ENCODE peak calls at places on chromosomes 11 and 22, in seven cellular contexts. C is EL; V is RKO; A is AG09309; F is HTR-8/SVneo; Z is stimulated activated CD4-positive, alpha-beta T cell treated with anti-CD3 and anti-CD28 coated beads, TNF-alpha, amount 100 ng/mL, for 4 hours; B is stimulated activated CD8-positive, alpha-beta memory T cell treated with anti-CD3 and anti-CD28 coated beads, Interleukin-4, amount 100 ng/mL, for 1 hour. P is an unnamed sample.

GRCh38 chr22:26977741-26978140 is 320.4 kb downstream of the MIAT start:
- DNase-seq in Z (no peak), C (no peak), B (no peak), A (no peak), F (no peak), V (peak), P (no peak)

GRCh38 chr11:34449013-34449412 is 10.3 kb downstream of the CAT start:
- DNase-seq in V (no peak), Z (no peak), C (no peak), A (no peak), B (no peak), F (no peak), P (no peak)

GRCh38 chr11:116814502-116814901 is 8.6 kb downstream of the APOA4 start:
- DNase-seq in C (no peak), Z (no peak), F (no peak), A (no peak), V (no peak), B (no peak), P (no peak)

GRCh38 chr11:503179-503981 is 3.7 kb downstream of the RNH1 start:
- DNase-seq in C (no peak), V (no peak), Z (no peak), F (no peak), A (no peak), B (no peak), P (no peak)

GRCh38 chr11:101686514-101686913 is 102.7 kb upstream of the TRPC6 start:
- DNase-seq in F (peak), V (peak), Z (no peak), C (peak), B (no peak), A (peak), P (peak)

GRCh38 chr22:43375951-43376455 is 32.8 kb upstream of the SCUBE1 start:
- DNase-seq in F (no peak), A (no peak), Z (no peak), C (peak), B (no peak), V (no peak), P (no peak)

GRCh38 chr11:856397-856796 is 13.7 kb downstream of the TSPAN4 start:
- DNase-seq in V (no peak), Z (no peak), B (no peak), C (no peak), F (no peak), A (no peak), P (no peak)

GRCh38 chr11:11324090-11324489 is 29.0 kb downstream of the CSNK2A3 start:
- DNase-seq in C (no peak), B (no peak), A (no peak), V (no peak), Z (no peak), F (no peak), P (no peak)

GRCh38 chr11:121473064-121473777 is 20.5 kb upstream of the SORL1-AS1 start:
- DNase-seq in A (peak), Z (no peak), B (no peak), C (no peak), F (no peak), V (no peak), P (no peak)

GRCh38 chr11:19992162-19992561 is 168.1 kb downstream of the DBX1 start:
- DNase-seq in F (no peak), C (no peak), V (no peak), B (no peak), A (no peak), Z (no peak), P (no peak)

GRCh38 chr11:102268083-102268984 is 49.0 kb upstream of the BIRC3 start:
- DNase-seq in C (peak), Z (peak), A (no peak), B (peak), F (peak), V (peak), P (peak)

GRCh38 chr22:30308096-30308495 is 18.6 kb downstream of the TBC1D10A start:
- DNase-seq in F (no peak), C (no peak), A (no peak), Z (no peak), V (no peak), B (no peak), P (no peak)

GRCh38 chr11:12508151-12508740 is 130.9 kb downstream of the PARVA start:
- DNase-seq in B (no peak), V (no peak), F (no peak), C (peak), A (peak), Z (no peak), P (no peak)

GRCh38 chr11:73461844-73462435 is 85.7 kb downstream of the RELT start:
- DNase-seq in F (no peak), A (no peak), Z (no peak), V (no peak), B (no peak), C (no peak), P (no peak)